ENCODE peak calls at places on chromosomes 12 and 14, in six cellular contexts. S is GM06990, P is PC-3, I is cardiac fibroblast, T is retinal pigment epithelial cell, Y is fibroblast of the aortic adventitia. K is an unnamed sample.

GRCh38 chr12:113961921-113962710 is 4.0 kb downstream of the RBM19 start:
- DNase-seq in S (peak), P (peak), I (peak), T (no peak), Y (peak), K (peak)

GRCh38 chr12:14408208-14408607 is 42.7 kb downstream of the ATF7IP start:
- DNase-seq in S (no peak), P (peak), I (peak), T (peak), Y (peak), K (no peak)

GRCh38 chr12:22981711-22982110 is 356.7 kb downstream of the ETNK1 start:
- DNase-seq in S (no peak), P (no peak), I (peak), T (no peak), Y (peak), K (no peak)

GRCh38 chr12:100987552-100988277 is 193.1 kb downstream of the ANO4 start:
- DNase-seq in S (peak), P (peak), I (peak), T (peak), Y (peak), K (peak)

GRCh38 chr12:119207161-119207560 is 28.4 kb downstream of the HSPB8 start:
- DNase-seq in S (no peak), P (no peak), I (no peak), T (no peak), Y (no peak), K (no peak)

GRCh38 chr12:21604245-21605101 is at the start of gene GYS2:
- DNase-seq in S (no peak), P (no peak), I (no peak), T (no peak), Y (no peak), K (no peak)

GRCh38 chr12:26661399-26661798 is 171.6 kb downstream of the ITPR2 start:
- DNase-seq in S (no peak), P (no peak), I (no peak), T (no peak), Y (no peak), K (no peak)

GRCh38 chr12:49032679-49033447 is 14.3 kb upstream of the PRKAG1 start:
- DNase-seq in S (no peak), P (no peak), I (no peak), T (no peak), Y (no peak), K (no peak)

GRCh38 chr12:52202361-52203078 is 10.7 kb upstream of the KRT80 start:
- DNase-seq in S (no peak), P (no peak), I (peak), T (no peak), Y (no peak), K (no peak)

GRCh38 chr12:25500651-25501050 is 52.4 kb downstream of the LMNTD1 start:
- DNase-seq in S (no peak), P (peak), I (no peak), T (no peak), Y (peak), K (peak)

GRCh38 chr14:101072070-101072469 is 168.5 kb upstream of the RTL1 start:
- DNase-seq in S (no peak), P (no peak), I (no peak), T (no peak), Y (no peak), K (no peak)

GRCh38 chr14:92800525-92800924 is 6.4 kb downstream of the GOLGA5 start:
- DNase-seq in S (no peak), P (no peak), I (no peak), T (no peak), Y (no peak), K (no peak)

GRCh38 chr14:21231020-21231652 is 38.1 kb downstream of the HNRNPC start:
- DNase-seq in S (no peak), P (no peak), I (no peak), T (no peak), Y (no peak), K (no peak)

GRCh38 chr12:26719852-26720251 is 113.1 kb downstream of the ITPR2 start:
- DNase-seq in S (no peak), P (peak), I (peak), T (no peak), Y (no peak), K (no peak)

GRCh38 chr14:22472935-22473854 is 115.8 kb downstream of the DAD1 start:
- DNase-seq in S (peak), P (peak), I (peak), T (no peak), Y (peak), K (no peak)

GRCh38 chr14:56153271-56153670 is 35.1 kb downstream of the PELI2 start:
- DNase-seq in S (no peak), P (no peak), I (peak), T (no peak), Y (no peak), K (no peak)

DNA sequence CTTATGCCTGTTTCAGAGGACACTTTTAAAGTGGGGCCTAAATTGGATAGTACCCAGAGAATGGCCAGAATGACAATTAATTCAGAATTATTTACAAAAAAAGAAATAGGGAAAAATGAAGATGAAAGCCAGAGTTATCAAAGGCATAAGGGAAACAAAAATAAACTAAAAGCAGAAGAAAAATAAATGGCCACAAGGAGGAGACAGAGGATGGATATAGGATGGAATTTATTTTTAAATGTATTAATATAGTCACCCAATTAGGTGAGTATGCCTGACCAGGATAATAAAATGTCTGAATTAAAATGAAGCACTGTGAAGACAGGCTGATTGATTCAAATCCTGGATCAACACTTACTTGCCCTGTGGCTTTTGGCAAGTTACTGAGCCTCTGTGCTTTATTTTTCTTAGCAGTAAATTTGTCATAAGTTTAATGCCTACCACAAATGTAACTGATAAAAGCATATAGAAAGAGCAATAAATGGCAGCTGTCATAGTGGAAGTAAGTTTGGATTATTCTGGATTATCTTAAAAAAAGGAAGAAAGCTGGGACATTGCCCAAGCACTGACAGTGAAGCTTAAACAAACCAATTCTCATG is 3.4 kb downstream of the CLEC9A start:
- DNase-seq in S (no peak), P (peak), I (peak), T (no peak), Y (peak), K (no peak)
- TF ChIP-seq CTCF in S (peak), P (peak), I (peak), T (peak), Y (no peak), K (peak)

GRCh38 chr12:19880724-19881123 is 441.4 kb downstream of the AEBP2 start:
- DNase-seq in S (no peak), P (no peak), I (no peak), T (no peak), Y (peak), K (no peak)
- H3K4me3 ChIP-seq in S (no peak), P (no peak), I (no peak), T (no peak), Y (no peak), K (no peak)

GRCh38 chr12:818733-819132 is 66.4 kb downstream of the WNK1 start:
- DNase-seq in S (no peak), P (peak), I (peak), T (no peak), Y (peak), K (no peak)
- TF ChIP-seq CTCF in S (no peak), P (peak), I (peak), T (no peak), Y (peak), K (no peak)

DNA sequence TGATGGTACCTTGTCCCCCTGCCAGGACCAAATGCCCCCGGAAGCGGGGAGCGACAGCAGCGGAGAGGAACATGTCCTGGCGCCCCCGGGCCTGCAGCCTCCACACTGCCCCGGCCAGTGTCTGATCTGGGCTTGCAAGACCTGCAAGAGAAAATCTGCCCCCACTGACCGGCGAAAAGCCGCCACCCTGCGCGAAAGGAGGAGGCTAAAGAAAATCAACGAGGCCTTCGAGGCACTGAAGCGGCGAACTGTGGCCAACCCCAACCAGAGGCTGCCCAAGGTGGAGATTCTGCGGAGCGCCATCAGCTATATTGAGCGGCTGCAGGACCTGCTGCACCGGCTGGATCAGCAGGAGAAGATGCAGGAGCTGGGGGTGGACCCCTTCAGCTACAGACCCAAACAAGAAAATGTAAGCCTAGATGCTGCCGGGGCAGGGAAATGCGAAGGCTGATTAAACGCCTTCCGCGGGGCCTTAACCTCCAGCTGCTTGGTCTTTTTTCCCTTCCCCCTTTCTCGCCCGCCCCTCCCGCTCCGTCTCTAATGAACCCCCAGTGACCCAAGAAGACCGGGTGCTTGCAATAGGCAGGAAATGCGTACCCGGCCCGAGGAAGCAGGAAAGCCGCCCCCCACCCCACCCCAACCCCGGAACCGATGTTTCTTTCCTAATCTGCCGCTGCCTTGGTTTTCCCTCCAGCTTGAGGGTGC is 548 bp downstream of the MYF6 start:
- DNase-seq in S (no peak), P (no peak), I (no peak), T (no peak), Y (no peak), K (no peak)
- H3K4me3 ChIP-seq in S (peak), P (no peak), I (no peak), T (peak), Y (no peak), K (peak)

DNA sequence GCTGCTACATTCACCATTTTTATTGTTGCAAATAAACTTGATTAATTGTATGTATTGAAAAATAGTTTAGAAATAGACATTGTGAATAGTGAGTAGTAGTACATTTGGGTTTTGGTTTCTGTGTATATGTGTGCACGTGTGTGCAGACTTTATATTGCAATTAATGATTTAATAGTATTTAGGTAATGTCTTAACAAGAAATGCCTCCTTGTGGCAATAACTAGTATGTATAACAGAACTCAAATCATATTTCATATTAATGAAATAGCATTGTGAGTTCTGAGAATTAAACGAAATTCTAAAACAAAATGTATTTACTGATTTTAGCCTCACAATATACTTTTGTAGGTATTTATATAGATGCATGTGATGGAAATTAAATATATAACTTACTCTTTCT is 100.1 kb downstream of the SCAF11 start:
- DNase-seq in S (no peak), P (no peak), I (no peak), T (no peak), Y (no peak), K (no peak)
- TF ChIP-seq CTCF in S (no peak), P (peak), I (no peak), T (no peak), Y (no peak), K (no peak)

DNA sequence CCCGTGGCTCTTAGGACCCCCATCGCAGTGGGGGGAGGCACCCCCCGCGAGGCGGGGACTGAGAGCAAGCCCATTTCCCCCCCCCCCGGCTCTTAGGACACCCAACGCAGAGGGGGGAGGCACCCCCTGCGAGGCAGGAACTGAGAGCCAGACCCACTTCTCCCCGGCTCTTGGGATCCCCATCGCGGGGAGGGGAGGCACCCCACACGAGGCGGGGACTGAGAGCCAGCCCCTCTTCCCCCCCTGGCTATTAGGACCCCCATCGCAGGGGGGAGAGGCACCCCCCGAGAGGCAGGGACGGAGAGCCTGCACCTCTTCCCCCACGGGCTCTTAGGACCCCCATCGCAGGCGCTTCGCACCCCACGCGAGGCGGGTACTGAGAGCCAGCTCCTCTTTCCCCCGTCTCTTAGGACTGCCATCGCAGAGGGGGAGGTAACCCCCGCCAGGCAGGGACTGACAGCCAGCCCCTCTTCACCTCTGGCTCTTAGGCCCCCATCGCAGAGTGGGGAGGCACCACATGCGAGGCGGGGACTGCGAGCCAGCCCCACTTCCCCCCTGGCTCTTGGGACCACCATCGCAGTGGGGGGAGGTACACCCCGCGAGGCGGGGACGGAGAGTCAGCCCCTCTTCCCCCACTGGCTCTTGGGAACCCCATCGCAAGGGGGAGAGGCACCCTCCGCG is 46.0 kb downstream of the DDX11 start:
- DNase-seq in S (no peak), P (no peak), I (no peak), T (no peak), Y (no peak), K (no peak)
- H3K4me3 ChIP-seq in S (no peak), P (no peak), I (no peak), T (no peak), Y (no peak), K (no peak)

GRCh38 chr12:98424726-98425401 is 90.5 kb upstream of the TMPO start:
- DNase-seq in S (no peak), P (peak), I (peak), T (peak), Y (peak), K (peak)

GRCh38 chr12:98422359-98422758 is 93.0 kb upstream of the TMPO start:
- DNase-seq in S (no peak), P (no peak), I (no peak), T (no peak), Y (no peak), K (no peak)

GRCh38 chr12:98421336-98421735 is 94.1 kb upstream of the TMPO start:
- DNase-seq in S (no peak), P (no peak), I (no peak), T (no peak), Y (no peak), K (no peak)

GRCh38 chr12:98423963-98424362 is 91.4 kb upstream of the TMPO start:
- DNase-seq in S (no peak), P (no peak), I (no peak), T (no peak), Y (no peak), K (no peak)

GRCh38 chr12:98422809-98423208 is 92.6 kb upstream of the TMPO start:
- DNase-seq in S (no peak), P (peak), I (no peak), T (no peak), Y (no peak), K (no peak)
- TF ChIP-seq CTCF in S (peak), P (peak), I (peak), T (peak), Y (peak), K (peak)

K was measured in epithelial cell of proximal tubule.